ENCODE peak calls at places on chromosome 17, in six cellular contexts. Q, I, F, R, W and X are unnamed samples.

GRCh38 chr17:31699281-31699680 is 159.8 kb downstream of the COPRS start:
- DNase-seq in I (no peak), W (no peak), R (no peak), F (no peak), Q (peak), X (peak)

GRCh38 chr17:7217113-7217987 is 2.3 kb downstream of the DLG4 start:
- DNase-seq in R (no peak), I (no peak), F (no peak), Q (peak), W (peak), X (peak)

GRCh38 chr17:27206447-27206846 is 87.5 kb upstream of the WSB1 start:
- DNase-seq in R (no peak), W (no peak), Q (peak), I (no peak), F (no peak), X (no peak)

GRCh38 chr17:75412455-75413317 is 7.2 kb upstream of the GRB2 start:
- DNase-seq in R (peak), W (peak), Q (peak), I (peak), F (peak), X (peak)

GRCh38 chr17:77571562-77571981 is 386.9 kb upstream of the TNRC6C start:
- DNase-seq in R (no peak), Q (peak), I (no peak), F (no peak), W (no peak), X (no peak)

GRCh38 chr17:42798383-42799380 is at the start of the genes CNTD1 and COA3:
- DNase-seq in W (peak), R (peak), I (peak), F (peak), Q (peak), X (peak)

GRCh38 chr17:35239823-35240222 is 3.0 kb upstream of the SLFN5 start:
- DNase-seq in I (no peak), R (no peak), Q (no peak), W (no peak), F (no peak), X (no peak)

GRCh38 chr17:600576-601301 is 113.9 kb downstream of the VPS53 start:
- DNase-seq in I (no peak), R (no peak), F (no peak), Q (peak), W (no peak), X (no peak)

GRCh38 chr17:9987779-9988585 is 82.9 kb upstream of the RCVRN start:
- DNase-seq in F (no peak), Q (peak), W (no peak), I (no peak), R (peak), X (no peak)

GRCh38 chr17:4588391-4588790 is 4.1 kb downstream of the SMTNL2 start:
- DNase-seq in W (no peak), R (no peak), F (no peak), I (no peak), Q (no peak), X (no peak)

GRCh38 chr17:42623732-42624596 is 14.5 kb downstream of the TUBG1 start:
- DNase-seq in W (peak), F (no peak), I (no peak), Q (peak), R (no peak), X (peak)

GRCh38 chr17:77692571-77693161 is 265.8 kb upstream of the TNRC6C start:
- DNase-seq in R (no peak), F (no peak), I (no peak), W (no peak), Q (no peak), X (peak)

GRCh38 chr17:55140751-55141150 is 124.0 kb upstream of the HLF start:
- DNase-seq in Q (no peak), R (no peak), W (no peak), F (no peak), I (no peak), X (no peak)

GRCh38 chr17:31525801-31526549 is 134.5 kb downstream of the RAB11FIP4 start:
- DNase-seq in F (no peak), I (no peak), W (no peak), R (peak), Q (no peak), X (peak)

GRCh38 chr17:74521701-74522201 is 9.5 kb downstream of the CD300LB start:
- DNase-seq in I (no peak), R (no peak), Q (no peak), F (peak), W (no peak), X (no peak)

GRCh38 chr17:41544497-41544896 is 16.4 kb upstream of the KRT19 start:
- DNase-seq in F (no peak), W (no peak), I (no peak), R (no peak), Q (no peak), X (no peak)

GRCh38 chr17:70555723-70556122 is 386.4 kb downstream of the KCNJ2 start:
- DNase-seq in W (no peak), R (no peak), Q (no peak), I (no peak), F (no peak), X (no peak)

GRCh38 chr17:29874931-29875596 is 55.0 kb downstream of the SSH2 start:
- DNase-seq in Q (no peak), I (no peak), F (no peak), R (no peak), W (no peak), X (no peak)

GRCh38 chr17:34306466-34306865 is 12.8 kb upstream of the CCL8 start:
- DNase-seq in R (no peak), I (no peak), Q (peak), W (no peak), F (peak), X (peak)

GRCh38 chr17:40190197-40191021 is 13.1 kb downstream of the RAPGEFL1 start:
- DNase-seq in W (peak), I (no peak), F (no peak), R (no peak), Q (no peak), X (no peak)

GRCh38 chr17:19933221-19933620 is 44.4 kb downstream of the AKAP10 start:
- DNase-seq in R (no peak), F (no peak), Q (peak), I (no peak), W (no peak), X (no peak)

GRCh38 chr17:8753136-8753975 is 5.0 kb downstream of the SPDYE4 start:
- DNase-seq in F (no peak), W (no peak), R (no peak), I (no peak), Q (no peak), X (no peak)

GRCh38 chr17:78817123-78817522 is 23.5 kb downstream of the USP36 start:
- DNase-seq in F (no peak), I (peak), Q (no peak), R (no peak), W (no peak), X (no peak)

GRCh38 chr17:64326420-64327054 is 63.5 kb upstream of the TEX2 start:
- DNase-seq in I (no peak), Q (peak), R (no peak), F (peak), W (no peak), X (no peak)

GRCh38 chr17:79085154-79085920 is 10.7 kb downstream of the ENGASE start:
- DNase-seq in W (no peak), I (no peak), F (no peak), Q (no peak), R (no peak), X (no peak)

GRCh38 chr17:13582776-13583414 is 18.8 kb downstream of the HS3ST3A1 start:
- DNase-seq in R (no peak), I (no peak), W (no peak), Q (no peak), F (no peak), X (no peak)

GRCh38 chr17:38868095-38868967 is 1.5 kb upstream of the LASP1 start:
- DNase-seq in F (peak), I (no peak), W (no peak), Q (peak), R (no peak), X (peak)

GRCh38 chr17:57694051-57694450 is 51.0 kb downstream of the CCDC182 start:
- DNase-seq in F (no peak), W (no peak), R (no peak), I (no peak), Q (no peak), X (no peak)

GRCh38 chr17:27442702-27443101 is 13.5 kb upstream of the KSR1 start:
- DNase-seq in R (no peak), F (no peak), Q (no peak), I (no peak), W (no peak), X (no peak)